ENCODE peak calls at places on chromosomes 13 and 19, in eight cellular contexts. One of them, this sample, is unnamed.

GRCh38 chr13:71218960-71219359 is 648.0 kb downstream of the DACH1 start:
- DNase-seq in spleen: no peak
- DNase-seq in DND-41: no peak
- DNase-seq in left ventricle myocardium inferior: no peak
- DNase-seq in heart right ventricle: no peak
- DNase-seq in pancreas: no peak
- DNase-seq in cardiac muscle cell: peak
- DNase-seq in IMR-90: no peak
- DNase-seq in this sample: no peak

GRCh38 chr13:99227331-99227900 is 26.8 kb downstream of the UBAC2 start:
- DNase-seq in IMR-90: no peak
- DNase-seq in cardiac muscle cell: no peak
- DNase-seq in heart right ventricle: no peak
- DNase-seq in DND-41: no peak
- DNase-seq in left ventricle myocardium inferior: no peak
- DNase-seq in pancreas: no peak
- DNase-seq in spleen: no peak
- DNase-seq in this sample: no peak

GRCh38 chr13:40591091-40591490 is 75.3 kb downstream of the FOXO1 start:
- DNase-seq in cardiac muscle cell: no peak
- DNase-seq in spleen: no peak
- DNase-seq in IMR-90: no peak
- DNase-seq in pancreas: no peak
- DNase-seq in DND-41: no peak
- DNase-seq in heart right ventricle: no peak
- DNase-seq in left ventricle myocardium inferior: no peak
- DNase-seq in this sample: no peak

GRCh38 chr13:98853791-98854191 is 101.3 kb upstream of the SLC15A1 start:
- DNase-seq in left ventricle myocardium inferior: no peak
- DNase-seq in heart right ventricle: no peak
- DNase-seq in DND-41: no peak
- DNase-seq in spleen: no peak
- DNase-seq in IMR-90: peak
- DNase-seq in pancreas: no peak
- DNase-seq in cardiac muscle cell: no peak
- DNase-seq in this sample: no peak

GRCh38 chr19:47641891-47642485 is 33.1 kb downstream of the BICRA start:
- DNase-seq in heart right ventricle: no peak
- DNase-seq in IMR-90: no peak
- DNase-seq in left ventricle myocardium inferior: no peak
- DNase-seq in cardiac muscle cell: no peak
- DNase-seq in spleen: no peak
- DNase-seq in pancreas: no peak
- DNase-seq in DND-41: no peak
- DNase-seq in this sample: no peak

GRCh38 chr13:26934096-26934495 is 173.5 kb upstream of the GPR12 start:
- DNase-seq in left ventricle myocardium inferior: no peak
- DNase-seq in IMR-90: no peak
- DNase-seq in cardiac muscle cell: no peak
- DNase-seq in DND-41: no peak
- DNase-seq in spleen: no peak
- DNase-seq in heart right ventricle: no peak
- DNase-seq in pancreas: no peak
- DNase-seq in this sample: no peak

GRCh38 chr13:31199849-31200635 is at the start of gene B3GLCT:
- DNase-seq in DND-41: peak
- DNase-seq in heart right ventricle: peak
- DNase-seq in pancreas: peak
- DNase-seq in spleen: peak
- DNase-seq in IMR-90: peak
- DNase-seq in left ventricle myocardium inferior: peak
- DNase-seq in cardiac muscle cell: peak
- DNase-seq in this sample: peak

GRCh38 chr19:41298327-41298964 is 11.5 kb upstream of the CCDC97 start:
- DNase-seq in left ventricle myocardium inferior: peak
- DNase-seq in spleen: no peak
- DNase-seq in pancreas: peak
- DNase-seq in cardiac muscle cell: peak
- DNase-seq in heart right ventricle: peak
- DNase-seq in IMR-90: peak
- DNase-seq in DND-41: no peak
- DNase-seq in this sample: no peak

DNA sequence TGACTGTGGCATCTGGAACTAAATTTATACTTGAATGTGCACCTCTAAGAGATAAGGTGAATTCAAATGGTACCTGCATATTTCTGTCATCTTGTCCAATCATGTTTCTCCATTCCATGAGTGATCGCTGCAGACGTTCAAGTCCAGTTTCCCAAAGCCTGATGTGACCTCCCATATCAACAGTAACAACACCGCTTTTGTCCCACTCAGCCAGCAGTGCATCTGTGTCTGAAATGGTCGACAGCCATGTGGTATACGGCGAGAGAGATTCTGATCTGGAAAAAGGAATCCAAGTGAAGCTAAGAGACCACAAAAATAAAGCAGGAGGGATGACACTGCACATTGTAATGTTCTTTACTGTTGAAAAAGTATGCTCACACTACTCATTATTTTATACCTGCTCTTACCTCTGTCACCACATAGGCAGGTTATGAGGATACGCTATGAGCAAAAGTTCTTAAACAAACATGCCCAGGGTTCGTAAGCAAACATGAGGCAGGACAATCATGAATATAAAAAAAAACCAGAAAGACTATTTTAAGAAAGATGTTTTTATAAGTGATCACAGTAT is 213.6 kb downstream of the RGCC start:
- DNase-seq in spleen: no peak
- DNase-seq in left ventricle myocardium inferior: no peak
- DNase-seq in DND-41: no peak
- DNase-seq in cardiac muscle cell: no peak
- DNase-seq in heart right ventricle: no peak
- DNase-seq in IMR-90: no peak
- DNase-seq in pancreas: no peak
- DNase-seq in this sample: no peak
- H3K27ac ChIP-seq in spleen: no peak
- H3K27ac ChIP-seq in left ventricle myocardium inferior: peak
- H3K27ac ChIP-seq in DND-41: no peak
- H3K27ac ChIP-seq in cardiac muscle cell: peak
- H3K27ac ChIP-seq in heart right ventricle: no peak
- H3K27ac ChIP-seq in IMR-90: no peak
- H3K27ac ChIP-seq in pancreas: no peak
- H3K27ac ChIP-seq in this sample: no peak

DNA sequence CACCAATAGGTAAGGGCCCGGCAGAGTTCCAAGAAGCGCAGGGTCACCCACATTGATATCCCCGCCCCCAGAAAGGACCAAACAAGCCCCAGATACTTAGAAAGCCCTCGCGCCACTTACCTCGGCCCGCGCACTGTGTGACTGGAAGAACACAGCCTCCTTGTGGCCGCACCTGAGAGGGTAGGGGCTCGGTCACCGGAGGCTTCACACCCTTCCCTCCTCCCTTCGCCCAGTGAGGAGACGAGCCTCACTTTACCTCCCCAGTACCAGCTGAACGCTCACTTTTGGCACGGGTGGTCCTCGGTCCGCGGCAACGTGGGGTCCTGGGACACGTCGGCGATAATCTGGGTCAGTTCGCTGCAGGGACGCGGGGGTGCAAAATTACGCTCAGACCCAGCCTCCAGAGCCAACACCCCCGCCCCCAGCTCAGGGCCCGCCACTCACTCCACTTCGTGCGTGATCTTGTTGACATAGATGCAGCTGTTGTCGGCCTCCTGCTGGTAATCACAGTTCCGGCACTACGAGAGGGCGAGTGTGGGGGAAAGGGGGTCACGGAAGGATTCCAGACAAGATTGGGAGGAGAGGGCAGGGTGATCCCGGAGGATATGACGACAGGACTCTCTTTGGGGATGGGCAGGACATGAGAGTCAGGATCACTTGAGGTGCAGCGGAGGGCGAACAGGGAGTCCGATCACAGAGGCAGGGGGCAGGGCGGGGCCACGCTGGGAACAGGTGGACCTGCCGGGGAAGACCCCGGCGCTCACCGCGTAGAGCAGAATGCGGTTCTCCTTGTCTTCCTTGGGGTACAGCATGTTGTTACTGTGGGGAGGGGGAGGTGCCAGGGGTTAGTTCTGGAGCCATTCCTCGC is 546 bp downstream of the POLR2I start:
- DNase-seq in DND-41: no peak
- DNase-seq in left ventricle myocardium inferior: no peak
- DNase-seq in spleen: peak
- DNase-seq in heart right ventricle: peak
- DNase-seq in cardiac muscle cell: peak
- DNase-seq in pancreas: no peak
- DNase-seq in IMR-90: peak
- DNase-seq in this sample: no peak
- TF ChIP-seq CTCF in DND-41: peak
- TF ChIP-seq CTCF in left ventricle myocardium inferior: no peak
- TF ChIP-seq CTCF in spleen: no peak
- TF ChIP-seq CTCF in heart right ventricle: no peak
- TF ChIP-seq CTCF in cardiac muscle cell: no peak
- TF ChIP-seq CTCF in pancreas: no peak
- TF ChIP-seq CTCF in IMR-90: peak
- TF ChIP-seq CTCF in this sample: no peak

GRCh38 chr13:109939105-109939504 is 152.7 kb upstream of the IRS2 start:
- DNase-seq in heart right ventricle: no peak
- DNase-seq in IMR-90: no peak
- DNase-seq in cardiac muscle cell: no peak
- DNase-seq in left ventricle myocardium inferior: no peak
- DNase-seq in spleen: no peak
- DNase-seq in pancreas: no peak
- DNase-seq in DND-41: no peak
- DNase-seq in this sample: no peak

GRCh38 chr13:109940637-109941036 is 154.3 kb upstream of the IRS2 start:
- DNase-seq in DND-41: no peak
- DNase-seq in cardiac muscle cell: no peak
- DNase-seq in left ventricle myocardium inferior: no peak
- DNase-seq in heart right ventricle: no peak
- DNase-seq in IMR-90: no peak
- DNase-seq in spleen: no peak
- DNase-seq in pancreas: no peak
- DNase-seq in this sample: no peak

GRCh38 chr13:109939838-109940237 is 153.5 kb upstream of the IRS2 start:
- DNase-seq in cardiac muscle cell: no peak
- DNase-seq in left ventricle myocardium inferior: no peak
- DNase-seq in spleen: no peak
- DNase-seq in DND-41: no peak
- DNase-seq in heart right ventricle: no peak
- DNase-seq in pancreas: no peak
- DNase-seq in IMR-90: no peak
- DNase-seq in this sample: no peak

GRCh38 chr13:109941221-109941620 is 154.8 kb upstream of the IRS2 start:
- DNase-seq in heart right ventricle: no peak
- DNase-seq in IMR-90: no peak
- DNase-seq in spleen: no peak
- DNase-seq in DND-41: no peak
- DNase-seq in cardiac muscle cell: no peak
- DNase-seq in left ventricle myocardium inferior: no peak
- DNase-seq in pancreas: no peak
- DNase-seq in this sample: no peak

GRCh38 chr13:109941951-109942350 is 155.6 kb upstream of the IRS2 start:
- DNase-seq in spleen: no peak
- DNase-seq in DND-41: no peak
- DNase-seq in IMR-90: peak
- DNase-seq in heart right ventricle: no peak
- DNase-seq in cardiac muscle cell: no peak
- DNase-seq in left ventricle myocardium inferior: no peak
- DNase-seq in pancreas: no peak
- DNase-seq in this sample: peak
- H3K27ac ChIP-seq in spleen: no peak
- H3K27ac ChIP-seq in DND-41: no peak
- H3K27ac ChIP-seq in IMR-90: no peak
- H3K27ac ChIP-seq in heart right ventricle: no peak
- H3K27ac ChIP-seq in cardiac muscle cell: no peak
- H3K27ac ChIP-seq in left ventricle myocardium inferior: no peak
- H3K27ac ChIP-seq in pancreas: no peak
- H3K27ac ChIP-seq in this sample: no peak

GRCh38 chr19:325937-326565 is 18.5 kb downstream of the MIER2 start:
- DNase-seq in IMR-90: no peak
- DNase-seq in DND-41: no peak
- DNase-seq in pancreas: no peak
- DNase-seq in spleen: no peak
- DNase-seq in left ventricle myocardium inferior: no peak
- DNase-seq in cardiac muscle cell: no peak
- DNase-seq in heart right ventricle: no peak
- DNase-seq in this sample: no peak
- TF ChIP-seq CTCF in IMR-90: no peak
- TF ChIP-seq CTCF in DND-41: no peak
- TF ChIP-seq CTCF in pancreas: no peak
- TF ChIP-seq CTCF in spleen: no peak
- TF ChIP-seq CTCF in left ventricle myocardium inferior: no peak
- TF ChIP-seq CTCF in cardiac muscle cell: no peak
- TF ChIP-seq CTCF in heart right ventricle: no peak
- TF ChIP-seq CTCF in this sample: no peak

GRCh38 chr19:16293133-16294085 is 31.2 kb upstream of the KLF2 start:
- DNase-seq in DND-41: no peak
- DNase-seq in spleen: no peak
- DNase-seq in heart right ventricle: peak
- DNase-seq in left ventricle myocardium inferior: peak
- DNase-seq in cardiac muscle cell: no peak
- DNase-seq in IMR-90: peak
- DNase-seq in pancreas: no peak
- DNase-seq in this sample: peak
- H3K27ac ChIP-seq in DND-41: no peak
- H3K27ac ChIP-seq in spleen: peak
- H3K27ac ChIP-seq in heart right ventricle: peak
- H3K27ac ChIP-seq in left ventricle myocardium inferior: peak
- H3K27ac ChIP-seq in cardiac muscle cell: peak
- H3K27ac ChIP-seq in IMR-90: peak
- H3K27ac ChIP-seq in pancreas: peak
- H3K27ac ChIP-seq in this sample: peak

DNA sequence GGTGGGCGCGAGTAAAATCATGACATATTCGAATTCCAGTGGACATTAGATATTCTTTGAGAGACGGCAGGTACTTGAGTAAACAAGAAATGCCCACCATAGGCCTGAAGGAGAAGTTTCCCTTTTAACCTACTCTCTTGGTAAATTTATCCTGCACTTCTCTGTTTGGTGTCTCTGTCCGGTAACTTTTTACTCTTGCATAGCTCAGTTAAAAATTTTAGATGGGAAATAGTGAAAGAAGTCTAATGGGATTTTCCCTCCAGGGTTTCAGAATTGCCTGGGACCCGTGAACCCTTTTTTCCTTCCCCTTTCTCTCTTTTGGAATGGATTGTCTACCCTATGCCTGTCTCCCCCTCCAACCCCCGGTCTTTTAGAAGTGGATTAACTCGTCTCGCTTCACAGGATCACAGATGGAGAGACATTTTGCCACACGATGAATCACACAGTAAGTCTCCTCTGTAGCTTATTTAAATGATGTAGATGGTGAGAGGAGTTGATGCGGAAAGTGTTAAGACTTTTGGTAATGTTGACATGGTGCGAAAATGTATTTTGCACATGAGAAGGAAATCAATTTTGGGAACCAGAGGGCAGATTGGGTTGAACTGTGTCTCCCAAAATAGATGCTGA is 511 bp upstream of the MIPEP start:
- DNase-seq in spleen: no peak
- DNase-seq in cardiac muscle cell: peak
- DNase-seq in left ventricle myocardium inferior: no peak
- DNase-seq in DND-41: no peak
- DNase-seq in pancreas: no peak
- DNase-seq in heart right ventricle: no peak
- DNase-seq in IMR-90: no peak
- DNase-seq in this sample: peak
- TF ChIP-seq CTCF in spleen: peak
- TF ChIP-seq CTCF in cardiac muscle cell: no peak
- TF ChIP-seq CTCF in left ventricle myocardium inferior: no peak
- TF ChIP-seq CTCF in DND-41: no peak
- TF ChIP-seq CTCF in pancreas: no peak
- TF ChIP-seq CTCF in heart right ventricle: no peak
- TF ChIP-seq CTCF in IMR-90: no peak
- TF ChIP-seq CTCF in this sample: peak

This sample was measured in RWPE1.